ENCODE peak calls at places on chromosome 15, in eight cellular contexts. One of them, this sample, is unnamed.

GRCh38 chr15:27039163-27039562 is 68.2 kb downstream of the GABRG3 start:
- DNase-seq in fibroblast of pulmonary artery: no peak
- DNase-seq in mucosa of descending colon: no peak
- DNase-seq in fibroblast of mammary gland: no peak
- DNase-seq in Peyer's patch: no peak
- DNase-seq in HL-60: no peak
- DNase-seq in heart left ventricle: no peak
- DNase-seq in lower lobe of right lung: no peak
- DNase-seq in this sample: no peak

GRCh38 chr15:70077436-70077835 is 20.3 kb downstream of the TLE3 start:
- DNase-seq in fibroblast of mammary gland: no peak
- DNase-seq in heart left ventricle: peak; percentile 30
- DNase-seq in mucosa of descending colon: no peak
- DNase-seq in lower lobe of right lung: no peak
- DNase-seq in HL-60: no peak
- DNase-seq in Peyer's patch: no peak
- DNase-seq in fibroblast of pulmonary artery: no peak
- DNase-seq in this sample: no peak

GRCh38 chr15:24772709-24773373 is 97.3 kb downstream of the NPAP1 start:
- DNase-seq in heart left ventricle: peak; percentile 70
- DNase-seq in HL-60: peak; percentile 47
- DNase-seq in Peyer's patch: no peak
- DNase-seq in lower lobe of right lung: peak; percentile 77
- DNase-seq in fibroblast of pulmonary artery: peak; percentile 84
- DNase-seq in mucosa of descending colon: peak; percentile 63
- DNase-seq in fibroblast of mammary gland: peak; percentile 81
- DNase-seq in this sample: peak; percentile 30

GRCh38 chr15:97902140-97902780 is 58.2 kb upstream of the ARRDC4 start:
- DNase-seq in heart left ventricle: no peak
- DNase-seq in fibroblast of pulmonary artery: peak; percentile 8
- DNase-seq in HL-60: no peak
- DNase-seq in mucosa of descending colon: no peak
- DNase-seq in fibroblast of mammary gland: peak; percentile 32
- DNase-seq in Peyer's patch: no peak
- DNase-seq in lower lobe of right lung: no peak
- DNase-seq in this sample: no peak

GRCh38 chr15:88656760-88657221 is 18.0 kb downstream of the ISG20 start:
- DNase-seq in HL-60: no peak
- DNase-seq in mucosa of descending colon: no peak
- DNase-seq in heart left ventricle: no peak
- DNase-seq in Peyer's patch: peak; percentile 94
- DNase-seq in lower lobe of right lung: no peak
- DNase-seq in fibroblast of pulmonary artery: no peak
- DNase-seq in fibroblast of mammary gland: no peak
- DNase-seq in this sample: peak; percentile 75

GRCh38 chr15:38186505-38186904 is 66.1 kb upstream of the SPRED1 start:
- DNase-seq in mucosa of descending colon: no peak
- DNase-seq in fibroblast of pulmonary artery: no peak
- DNase-seq in Peyer's patch: no peak
- DNase-seq in fibroblast of mammary gland: no peak
- DNase-seq in heart left ventricle: no peak
- DNase-seq in lower lobe of right lung: no peak
- DNase-seq in HL-60: no peak
- DNase-seq in this sample: no peak

GRCh38 chr15:77818484-77819270 is 186.0 kb upstream of the LINGO1 start:
- DNase-seq in Peyer's patch: no peak
- DNase-seq in HL-60: no peak
- DNase-seq in fibroblast of pulmonary artery: no peak
- DNase-seq in mucosa of descending colon: no peak
- DNase-seq in lower lobe of right lung: no peak
- DNase-seq in heart left ventricle: no peak
- DNase-seq in fibroblast of mammary gland: no peak
- DNase-seq in this sample: no peak

GRCh38 chr15:34851751-34852150 is 56.4 kb upstream of the ACTC1 start:
- DNase-seq in Peyer's patch: no peak
- DNase-seq in HL-60: no peak
- DNase-seq in lower lobe of right lung: no peak
- DNase-seq in fibroblast of mammary gland: no peak
- DNase-seq in heart left ventricle: no peak
- DNase-seq in fibroblast of pulmonary artery: no peak
- DNase-seq in mucosa of descending colon: no peak
- DNase-seq in this sample: no peak

GRCh38 chr15:64490598-64491259 is 30.4 kb downstream of the ZNF609 start:
- DNase-seq in mucosa of descending colon: no peak
- DNase-seq in lower lobe of right lung: no peak
- DNase-seq in fibroblast of mammary gland: peak; percentile 14
- DNase-seq in Peyer's patch: no peak
- DNase-seq in heart left ventricle: no peak
- DNase-seq in HL-60: no peak
- DNase-seq in fibroblast of pulmonary artery: peak; percentile 28
- DNase-seq in this sample: no peak

GRCh38 chr15:74174966-74175270 is 1.4 kb downstream of the ISLR start:
- DNase-seq in heart left ventricle: no peak
- DNase-seq in lower lobe of right lung: peak; percentile 41
- DNase-seq in fibroblast of mammary gland: no peak
- DNase-seq in fibroblast of pulmonary artery: no peak
- DNase-seq in HL-60: no peak
- DNase-seq in Peyer's patch: no peak
- DNase-seq in mucosa of descending colon: no peak
- DNase-seq in this sample: no peak

GRCh38 chr15:39920510-39921273 is 626 bp upstream of the GPR176 start:
- DNase-seq in Peyer's patch: peak; percentile 72
- DNase-seq in HL-60: peak; percentile 34
- DNase-seq in heart left ventricle: peak; percentile 83
- DNase-seq in mucosa of descending colon: peak; percentile 86
- DNase-seq in fibroblast of pulmonary artery: peak; percentile 83
- DNase-seq in fibroblast of mammary gland: peak; percentile 73
- DNase-seq in lower lobe of right lung: peak; percentile 86
- DNase-seq in this sample: peak; percentile 87

GRCh38 chr15:70488002-70488605 is 275.3 kb downstream of the UACA start:
- DNase-seq in Peyer's patch: peak; percentile 76
- DNase-seq in heart left ventricle: peak; percentile 73
- DNase-seq in fibroblast of mammary gland: peak; percentile 80
- DNase-seq in lower lobe of right lung: peak; percentile 73
- DNase-seq in HL-60: no peak
- DNase-seq in fibroblast of pulmonary artery: peak; percentile 80
- DNase-seq in mucosa of descending colon: peak; percentile 85
- DNase-seq in this sample: peak; percentile 48

GRCh38 chr15:58258501-58259274 is 120.5 kb downstream of the AQP9 start:
- DNase-seq in mucosa of descending colon: no peak
- DNase-seq in lower lobe of right lung: no peak
- DNase-seq in heart left ventricle: no peak
- DNase-seq in Peyer's patch: no peak
- DNase-seq in HL-60: no peak
- DNase-seq in fibroblast of mammary gland: peak; percentile 2
- DNase-seq in fibroblast of pulmonary artery: no peak
- DNase-seq in this sample: no peak

GRCh38 chr15:68192804-68193521 is 12.2 kb downstream of the CALML4 start:
- DNase-seq in fibroblast of pulmonary artery: no peak
- DNase-seq in mucosa of descending colon: no peak
- DNase-seq in heart left ventricle: no peak
- DNase-seq in lower lobe of right lung: no peak
- DNase-seq in fibroblast of mammary gland: no peak
- DNase-seq in HL-60: no peak
- DNase-seq in Peyer's patch: no peak
- DNase-seq in this sample: no peak

GRCh38 chr15:82832601-82833209 is 23.3 kb downstream of the WHAMM start:
- DNase-seq in heart left ventricle: no peak
- DNase-seq in fibroblast of pulmonary artery: peak; percentile 83
- DNase-seq in fibroblast of mammary gland: peak; percentile 91
- DNase-seq in lower lobe of right lung: no peak
- DNase-seq in mucosa of descending colon: no peak
- DNase-seq in Peyer's patch: no peak
- DNase-seq in HL-60: no peak
- DNase-seq in this sample: peak; percentile 60

GRCh38 chr15:53833134-53833624 is 73.7 kb upstream of the WDR72 start:
- DNase-seq in mucosa of descending colon: no peak
- DNase-seq in heart left ventricle: peak; percentile 52
- DNase-seq in HL-60: no peak
- DNase-seq in fibroblast of pulmonary artery: no peak
- DNase-seq in fibroblast of mammary gland: peak; percentile 3
- DNase-seq in Peyer's patch: no peak
- DNase-seq in lower lobe of right lung: no peak
- DNase-seq in this sample: no peak

GRCh38 chr15:96414875-96415274 is 84.4 kb downstream of the NR2F2 start:
- DNase-seq in fibroblast of pulmonary artery: no peak
- DNase-seq in mucosa of descending colon: no peak
- DNase-seq in lower lobe of right lung: no peak
- DNase-seq in HL-60: no peak
- DNase-seq in heart left ventricle: no peak
- DNase-seq in Peyer's patch: no peak
- DNase-seq in fibroblast of mammary gland: no peak
- DNase-seq in this sample: no peak

GRCh38 chr15:96416934-96417759 is 86.6 kb downstream of the NR2F2 start:
- DNase-seq in Peyer's patch: no peak
- DNase-seq in fibroblast of pulmonary artery: peak; percentile 23
- DNase-seq in heart left ventricle: no peak
- DNase-seq in lower lobe of right lung: no peak
- DNase-seq in fibroblast of mammary gland: peak; percentile 6
- DNase-seq in HL-60: no peak
- DNase-seq in mucosa of descending colon: no peak
- DNase-seq in this sample: no peak

GRCh38 chr15:96416218-96416933 is 85.9 kb downstream of the NR2F2 start:
- DNase-seq in HL-60: no peak
- DNase-seq in mucosa of descending colon: no peak
- DNase-seq in lower lobe of right lung: no peak
- DNase-seq in fibroblast of mammary gland: no peak
- DNase-seq in fibroblast of pulmonary artery: no peak
- DNase-seq in heart left ventricle: no peak
- DNase-seq in Peyer's patch: no peak
- DNase-seq in this sample: no peak

GRCh38 chr15:96417760-96418130 is 87.2 kb downstream of the NR2F2 start:
- DNase-seq in fibroblast of pulmonary artery: no peak
- DNase-seq in HL-60: no peak
- DNase-seq in fibroblast of mammary gland: no peak
- DNase-seq in Peyer's patch: no peak
- DNase-seq in mucosa of descending colon: no peak
- DNase-seq in lower lobe of right lung: no peak
- DNase-seq in heart left ventricle: no peak
- DNase-seq in this sample: no peak

GRCh38 chr15:96415513-96416217 is 85.2 kb downstream of the NR2F2 start:
- DNase-seq in fibroblast of mammary gland: no peak
- DNase-seq in HL-60: no peak
- DNase-seq in Peyer's patch: no peak
- DNase-seq in lower lobe of right lung: no peak
- DNase-seq in mucosa of descending colon: no peak
- DNase-seq in heart left ventricle: no peak
- DNase-seq in fibroblast of pulmonary artery: no peak
- DNase-seq in this sample: no peak
- H3K4me3 ChIP-seq in fibroblast of mammary gland: no peak overlapping the region
- H3K4me3 ChIP-seq in HL-60: no peak overlapping the region
- H3K4me3 ChIP-seq in Peyer's patch: no peak overlapping the region
- H3K4me3 ChIP-seq in lower lobe of right lung: no peak overlapping the region
- H3K4me3 ChIP-seq in mucosa of descending colon: no peak overlapping the region
- H3K4me3 ChIP-seq in heart left ventricle: no peak overlapping the region
- H3K4me3 ChIP-seq in fibroblast of pulmonary artery: no peak overlapping the region
- H3K4me3 ChIP-seq in this sample: no peak overlapping the region

DNA sequence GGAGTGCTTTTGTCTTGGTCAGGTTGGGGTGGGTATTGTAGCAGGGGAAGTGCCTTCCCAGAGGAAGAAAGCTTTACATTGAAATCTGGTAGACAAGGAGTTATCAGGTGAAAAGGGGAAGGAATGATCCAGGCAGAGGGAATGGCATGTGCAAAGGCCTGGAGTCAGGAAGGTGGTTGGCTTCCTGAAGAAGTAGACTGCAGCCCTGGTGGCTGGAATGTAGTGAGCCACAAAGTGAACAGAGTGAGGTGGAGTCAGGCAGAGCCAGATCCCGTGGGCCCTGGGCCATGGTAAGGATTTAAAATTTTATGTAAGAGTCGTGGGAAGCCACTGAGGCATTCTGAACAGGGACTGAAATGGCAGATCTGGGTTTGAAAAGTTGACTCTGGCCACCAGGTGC is 58.3 kb downstream of the RAB11A start:
- DNase-seq in fibroblast of mammary gland: peak; percentile 8
- DNase-seq in heart left ventricle: no peak
- DNase-seq in mucosa of descending colon: no peak
- DNase-seq in fibroblast of pulmonary artery: no peak
- DNase-seq in Peyer's patch: no peak
- DNase-seq in HL-60: no peak
- DNase-seq in lower lobe of right lung: no peak
- DNase-seq in this sample: no peak
- TF ChIP-seq CTCF in fibroblast of mammary gland: peak; percentile 20
- TF ChIP-seq CTCF in heart left ventricle: no peak
- TF ChIP-seq CTCF in mucosa of descending colon: no peak
- TF ChIP-seq CTCF in fibroblast of pulmonary artery: peak; percentile 26
- TF ChIP-seq CTCF in Peyer's patch: no peak
- TF ChIP-seq CTCF in HL-60: no peak
- TF ChIP-seq CTCF in lower lobe of right lung: no peak
- TF ChIP-seq CTCF in this sample: no peak

GRCh38 chr15:50864876-50865275 is 43.6 kb upstream of the AP4E1 start:
- DNase-seq in fibroblast of mammary gland: no peak
- DNase-seq in lower lobe of right lung: no peak
- DNase-seq in heart left ventricle: no peak
- DNase-seq in fibroblast of pulmonary artery: no peak
- DNase-seq in mucosa of descending colon: no peak
- DNase-seq in HL-60: no peak
- DNase-seq in Peyer's patch: no peak
- DNase-seq in this sample: no peak
- H3K4me3 ChIP-seq in fibroblast of mammary gland: no peak overlapping the region
- H3K4me3 ChIP-seq in lower lobe of right lung: no peak overlapping the region
- H3K4me3 ChIP-seq in heart left ventricle: no peak overlapping the region
- H3K4me3 ChIP-seq in fibroblast of pulmonary artery: no peak overlapping the region
- H3K4me3 ChIP-seq in mucosa of descending colon: no peak overlapping the region
- H3K4me3 ChIP-seq in HL-60: no peak overlapping the region
- H3K4me3 ChIP-seq in Peyer's patch: no peak overlapping the region
- H3K4me3 ChIP-seq in this sample: no peak overlapping the region

GRCh38 chr15:49212897-49213296 is 42.9 kb downstream of the GALK2 start:
- DNase-seq in mucosa of descending colon: no peak
- DNase-seq in fibroblast of mammary gland: no peak
- DNase-seq in HL-60: no peak
- DNase-seq in Peyer's patch: no peak
- DNase-seq in heart left ventricle: no peak
- DNase-seq in fibroblast of pulmonary artery: no peak
- DNase-seq in lower lobe of right lung: no peak
- DNase-seq in this sample: no peak

DNA sequence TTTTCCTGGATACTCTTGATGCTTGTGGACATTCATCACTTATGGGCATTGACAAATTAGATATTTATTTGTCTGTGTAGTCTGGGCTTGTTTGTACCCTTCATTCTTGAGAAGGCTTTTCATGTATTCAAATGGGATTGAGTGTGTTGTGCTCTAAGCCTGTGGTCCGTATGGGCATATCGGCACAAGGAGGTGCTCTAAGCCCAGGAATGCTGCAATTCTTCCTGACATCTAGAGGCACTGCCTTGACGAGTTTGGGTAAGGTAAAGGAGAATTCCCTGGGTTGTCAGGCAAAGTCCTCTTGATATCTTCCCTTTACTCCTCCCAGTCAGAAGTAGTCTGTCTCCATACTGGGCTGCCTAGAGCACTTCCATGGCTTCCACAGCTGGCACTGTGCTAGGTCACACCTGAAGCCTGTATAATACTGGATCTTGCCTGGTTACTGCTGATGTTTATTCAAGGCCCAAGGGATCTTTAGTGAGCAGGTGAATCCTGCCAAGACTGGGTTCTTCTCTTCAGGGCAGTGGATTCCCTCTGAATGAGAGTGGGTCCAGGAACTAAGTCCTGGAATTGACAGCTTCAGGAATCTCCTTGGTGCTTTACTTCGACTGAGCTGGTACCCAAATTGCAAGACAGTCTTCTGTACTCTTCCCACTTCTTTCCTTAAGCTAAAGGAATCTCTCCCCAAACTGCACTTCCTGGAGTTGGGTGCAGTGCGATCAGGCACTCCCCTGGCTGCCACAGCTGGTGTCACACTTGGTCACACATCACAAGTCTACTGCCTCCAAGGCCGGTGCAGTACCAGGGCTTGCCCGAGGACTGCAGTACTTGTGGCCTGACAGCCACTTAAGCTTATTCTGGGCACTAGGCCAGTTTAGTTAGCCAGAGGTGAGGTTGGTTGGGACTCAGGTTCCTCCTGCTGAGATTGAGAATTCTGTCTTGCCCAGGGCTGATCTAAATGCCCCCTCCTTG is 46.0 kb downstream of the GALK2 start:
- DNase-seq in mucosa of descending colon: no peak
- DNase-seq in Peyer's patch: no peak
- DNase-seq in HL-60: no peak
- DNase-seq in heart left ventricle: peak; percentile 35
- DNase-seq in fibroblast of pulmonary artery: no peak
- DNase-seq in fibroblast of mammary gland: no peak
- DNase-seq in lower lobe of right lung: peak; percentile 69
- DNase-seq in this sample: peak; percentile 40
- TF ChIP-seq CTCF in mucosa of descending colon: no peak
- TF ChIP-seq CTCF in Peyer's patch: no peak
- TF ChIP-seq CTCF in HL-60: no peak
- TF ChIP-seq CTCF in heart left ventricle: peak; percentile 40
- TF ChIP-seq CTCF in fibroblast of pulmonary artery: no peak
- TF ChIP-seq CTCF in fibroblast of mammary gland: no peak
- TF ChIP-seq CTCF in lower lobe of right lung: peak; percentile 31
- TF ChIP-seq CTCF in this sample: peak; percentile 32